ENCODE peak calls at places on chromosomes 5 and 9, in four cellular contexts. S is GM12878, E is H1, A is K562. C is an unnamed sample.

GRCh38 chr5:34682926-34683623 is 26.9 kb downstream of the RAI14 start:
- DNase-seq in S (no peak), E (peak), A (no peak), C (peak)

GRCh38 chr5:148385094-148385493 is 1.3 kb downstream of the FBXO38 start:
- DNase-seq in S (no peak), E (no peak), A (no peak), C (no peak)

GRCh38 chr9:114034176-114034575 is 43.9 kb downstream of the AMBP start:
- DNase-seq in S (no peak), E (no peak), A (no peak), C (no peak)

GRCh38 chr5:24059006-24059405 is 551.6 kb downstream of the PRDM9 start:
- DNase-seq in S (no peak), E (no peak), A (no peak), C (no peak)

GRCh38 chr9:18896531-18897179 is 136.4 kb downstream of the SAXO1 start:
- DNase-seq in S (peak), E (no peak), A (no peak), C (no peak)

GRCh38 chr5:119304439-119304838 is 51.4 kb upstream of the TNFAIP8 start:
- DNase-seq in S (no peak), E (no peak), A (no peak), C (no peak)

GRCh38 chr5:172151661-172152210 is 36.3 kb downstream of the STK10 start:
- DNase-seq in S (no peak), E (no peak), A (no peak), C (no peak)

GRCh38 chr5:23314827-23315226 is 192.6 kb upstream of the PRDM9 start:
- DNase-seq in S (no peak), E (no peak), A (no peak), C (no peak)

GRCh38 chr5:88536146-88536545 is 267.5 kb upstream of the TMEM161B start:
- DNase-seq in S (no peak), E (no peak), A (no peak), C (no peak)

GRCh38 chr9:83392228-83392627 is 146.0 kb downstream of the FRMD3 start:
- DNase-seq in S (no peak), E (no peak), A (no peak), C (no peak)

GRCh38 chr9:10705383-10705782 is 92.6 kb upstream of the PTPRD start:
- DNase-seq in S (no peak), E (no peak), A (no peak), C (no peak)

GRCh38 chr9:95605087-95605486 is 88.3 kb upstream of the PTCH1 start:
- DNase-seq in S (no peak), E (no peak), A (no peak), C (no peak)

GRCh38 chr9:19493174-19493811 is 84.5 kb downstream of the ACER2 start:
- DNase-seq in S (peak), E (peak), A (peak), C (peak)

GRCh38 chr5:81601912-81602311 is 149.0 kb downstream of the SSBP2 start:
- DNase-seq in S (no peak), E (no peak), A (no peak), C (no peak)

GRCh38 chr5:218457-219289 is 553 bp downstream of the SDHA start:
- DNase-seq in S (no peak), E (no peak), A (peak), C (no peak)

GRCh38 chr5:154162475-154163217 is 27.9 kb upstream of the GALNT10 start:
- DNase-seq in S (no peak), E (no peak), A (no peak), C (no peak)

GRCh38 chr5:28766565-28767158 is 1728.3 kb upstream of the CDH9 start:
- DNase-seq in S (no peak), E (no peak), A (peak), C (peak)

GRCh38 chr5:60415443-60415842 is 284.5 kb downstream of the DEPDC1B start:
- DNase-seq in S (no peak), E (no peak), A (no peak), C (no peak)

GRCh38 chr9:128092199-128092977 is 24.4 kb downstream of the SLC25A25 start:
- DNase-seq in S (no peak), E (no peak), A (no peak), C (no peak)

GRCh38 chr5:42993516-42994284 is 46.4 kb downstream of the ANXA2R start:
- DNase-seq in S (no peak), E (no peak), A (no peak), C (no peak)

GRCh38 chr5:124057161-124057814 is 545.3 kb downstream of the CSNK1G3 start:
- DNase-seq in S (peak), E (no peak), A (no peak), C (no peak)

GRCh38 chr5:180644825-180645608 is 4.4 kb downstream of the FLT4 start:
- DNase-seq in S (no peak), E (peak), A (peak), C (no peak)

DNA sequence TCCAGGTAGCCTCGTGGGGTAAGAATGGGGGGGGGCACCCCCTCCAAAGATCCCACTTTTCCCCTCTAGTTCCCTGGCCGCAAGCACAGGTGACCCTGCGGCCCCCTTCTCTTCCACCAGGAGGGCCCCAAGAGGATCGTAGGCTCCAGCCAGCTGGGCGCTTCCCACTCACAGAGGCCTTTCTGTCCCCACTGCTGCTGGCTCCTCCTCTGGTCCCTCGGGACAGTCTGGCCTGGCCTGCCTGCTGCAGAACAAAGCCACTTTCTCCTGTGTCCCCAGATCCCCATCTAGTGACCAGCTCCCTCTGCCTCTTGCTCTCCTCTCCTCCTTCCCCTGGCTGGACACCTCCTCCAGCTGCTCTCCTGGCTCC is 534 bp upstream of the SAPCD2 start:
- DNase-seq in S (no peak), E (peak), A (no peak), C (no peak)
- TF ChIP-seq CTCF in S (no peak), E (no peak), A (peak), C (peak)

GRCh38 chr5:15650266-15650665 is 150.3 kb downstream of the FBXL7 start:
- DNase-seq in S (no peak), E (no peak), A (no peak), C (no peak)
- TF ChIP-seq YY1 in S (no peak), E (no peak), A (no peak), C (no peak)

DNA sequence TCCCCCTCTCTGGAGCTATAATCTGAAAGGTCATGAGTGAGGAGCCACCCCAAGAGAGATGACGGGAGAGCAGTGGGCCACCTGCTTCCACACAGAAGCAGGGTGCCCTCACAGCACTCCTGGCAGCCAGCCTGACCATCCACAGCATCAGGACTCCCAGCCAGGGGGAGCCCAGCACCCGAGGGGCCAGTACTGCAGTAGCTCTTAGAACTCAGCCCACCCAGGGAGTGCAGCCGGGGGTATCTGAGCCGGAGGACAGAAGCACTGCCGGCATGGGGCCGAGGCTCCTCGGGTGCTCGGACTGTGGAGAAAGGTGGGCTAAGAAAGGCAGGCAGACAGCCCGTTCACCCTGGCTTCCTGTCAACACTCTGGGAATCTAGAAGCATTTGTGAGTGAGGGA is 25.7 kb upstream of the ASPN start:
- DNase-seq in S (no peak), E (no peak), A (no peak), C (no peak)
- TF ChIP-seq EGR1 in S (no peak), E (no peak), A (no peak), C (no peak)

DNA sequence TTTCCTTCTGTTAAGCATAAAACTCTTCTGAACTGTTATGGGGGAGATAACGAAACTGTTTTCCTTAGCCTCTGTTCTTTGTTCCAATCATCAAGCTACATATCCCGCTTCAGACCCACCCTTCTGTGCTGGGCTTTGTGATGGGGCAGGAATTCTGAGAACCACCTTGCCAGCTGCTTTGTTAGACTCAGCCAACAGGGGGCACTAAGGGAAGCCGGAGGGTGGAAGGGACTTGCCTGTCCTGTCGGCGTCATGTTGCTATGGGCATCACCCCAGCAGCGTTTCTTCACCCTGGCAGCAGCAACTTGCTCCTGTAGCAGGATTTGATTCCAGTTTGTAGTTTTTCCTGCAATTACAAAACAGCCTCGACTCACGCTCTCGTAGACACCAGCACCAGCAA is 169.1 kb downstream of the CAAP1 start:
- DNase-seq in S (no peak), E (peak), A (no peak), C (peak)
- TF ChIP-seq CTCF in S (peak), E (peak), A (peak), C (peak)